ENCODE peak calls at places on chromosome 17, in six cellular contexts. One of them, this sample, is unnamed.

GRCh38 chr17:1455291-1455747 is 713 bp downstream of the CRK start:
- DNase-seq in GM19239: peak
- DNase-seq in lower lobe of right lung: peak
- DNase-seq in LHCN-M2: peak
- DNase-seq in AG08395: peak
- DNase-seq in stimulated activated CD8-positive, alpha-beta memory T cell treated with anti-CD3 and anti-CD28 coated beads, Interleukin-4, amount 100 ng/mL, for 1 hour: peak
- DNase-seq in this sample: peak

GRCh38 chr17:38705523-38705802 is 390 bp downstream of the MLLT6 start:
- DNase-seq in GM19239: peak
- DNase-seq in lower lobe of right lung: peak
- DNase-seq in LHCN-M2: no peak
- DNase-seq in AG08395: no peak
- DNase-seq in stimulated activated CD8-positive, alpha-beta memory T cell treated with anti-CD3 and anti-CD28 coated beads, Interleukin-4, amount 100 ng/mL, for 1 hour: no peak
- DNase-seq in this sample: no peak

GRCh38 chr17:8173056-8173870 is 2.9 kb downstream of the TMEM107 start:
- DNase-seq in GM19239: no peak
- DNase-seq in lower lobe of right lung: peak
- DNase-seq in LHCN-M2: peak
- DNase-seq in AG08395: peak
- DNase-seq in stimulated activated CD8-positive, alpha-beta memory T cell treated with anti-CD3 and anti-CD28 coated beads, Interleukin-4, amount 100 ng/mL, for 1 hour: no peak
- DNase-seq in this sample: peak

GRCh38 chr17:69524854-69525253 is 110.4 kb downstream of the MAP2K6 start:
- DNase-seq in GM19239: no peak
- DNase-seq in lower lobe of right lung: no peak
- DNase-seq in LHCN-M2: no peak
- DNase-seq in AG08395: no peak
- DNase-seq in stimulated activated CD8-positive, alpha-beta memory T cell treated with anti-CD3 and anti-CD28 coated beads, Interleukin-4, amount 100 ng/mL, for 1 hour: no peak
- DNase-seq in this sample: no peak

GRCh38 chr17:81991684-81992513 is 14.5 kb downstream of the ASPSCR1 start:
- DNase-seq in GM19239: no peak
- DNase-seq in lower lobe of right lung: peak
- DNase-seq in LHCN-M2: peak
- DNase-seq in AG08395: peak
- DNase-seq in stimulated activated CD8-positive, alpha-beta memory T cell treated with anti-CD3 and anti-CD28 coated beads, Interleukin-4, amount 100 ng/mL, for 1 hour: no peak
- DNase-seq in this sample: peak

GRCh38 chr17:7651097-7651958 is 602 bp downstream of the ATP1B2 start:
- DNase-seq in GM19239: no peak
- DNase-seq in lower lobe of right lung: no peak
- DNase-seq in LHCN-M2: no peak
- DNase-seq in AG08395: no peak
- DNase-seq in stimulated activated CD8-positive, alpha-beta memory T cell treated with anti-CD3 and anti-CD28 coated beads, Interleukin-4, amount 100 ng/mL, for 1 hour: no peak
- DNase-seq in this sample: no peak

GRCh38 chr17:9958586-9959281 is 53.7 kb upstream of the RCVRN start:
- DNase-seq in GM19239: no peak
- DNase-seq in lower lobe of right lung: no peak
- DNase-seq in LHCN-M2: no peak
- DNase-seq in AG08395: no peak
- DNase-seq in stimulated activated CD8-positive, alpha-beta memory T cell treated with anti-CD3 and anti-CD28 coated beads, Interleukin-4, amount 100 ng/mL, for 1 hour: no peak
- DNase-seq in this sample: no peak

GRCh38 chr17:63834431-63835166 is 7.1 kb upstream of the FTSJ3 start:
- DNase-seq in GM19239: peak
- DNase-seq in lower lobe of right lung: peak
- DNase-seq in LHCN-M2: peak
- DNase-seq in AG08395: peak
- DNase-seq in stimulated activated CD8-positive, alpha-beta memory T cell treated with anti-CD3 and anti-CD28 coated beads, Interleukin-4, amount 100 ng/mL, for 1 hour: no peak
- DNase-seq in this sample: peak

GRCh38 chr17:62778990-62779681 is 29.0 kb downstream of the MARCHF10 start:
- DNase-seq in GM19239: no peak
- DNase-seq in lower lobe of right lung: peak
- DNase-seq in LHCN-M2: peak
- DNase-seq in AG08395: peak
- DNase-seq in stimulated activated CD8-positive, alpha-beta memory T cell treated with anti-CD3 and anti-CD28 coated beads, Interleukin-4, amount 100 ng/mL, for 1 hour: no peak
- DNase-seq in this sample: peak

GRCh38 chr17:74960739-74961342 is 11.7 kb downstream of the HID1 start:
- DNase-seq in GM19239: peak
- DNase-seq in lower lobe of right lung: peak
- DNase-seq in LHCN-M2: no peak
- DNase-seq in AG08395: peak
- DNase-seq in stimulated activated CD8-positive, alpha-beta memory T cell treated with anti-CD3 and anti-CD28 coated beads, Interleukin-4, amount 100 ng/mL, for 1 hour: no peak
- DNase-seq in this sample: no peak

GRCh38 chr17:80101160-80101945 is at the start of gene GAA:
- DNase-seq in GM19239: peak
- DNase-seq in lower lobe of right lung: peak
- DNase-seq in LHCN-M2: peak
- DNase-seq in AG08395: peak
- DNase-seq in stimulated activated CD8-positive, alpha-beta memory T cell treated with anti-CD3 and anti-CD28 coated beads, Interleukin-4, amount 100 ng/mL, for 1 hour: peak
- DNase-seq in this sample: peak

GRCh38 chr17:82960419-82961271 is 118.8 kb upstream of the METRNL start:
- DNase-seq in GM19239: no peak
- DNase-seq in lower lobe of right lung: no peak
- DNase-seq in LHCN-M2: no peak
- DNase-seq in AG08395: no peak
- DNase-seq in stimulated activated CD8-positive, alpha-beta memory T cell treated with anti-CD3 and anti-CD28 coated beads, Interleukin-4, amount 100 ng/mL, for 1 hour: no peak
- DNase-seq in this sample: no peak

GRCh38 chr17:17883801-17884200 is 47.0 kb upstream of the SREBF1 start:
- DNase-seq in GM19239: no peak
- DNase-seq in lower lobe of right lung: no peak
- DNase-seq in LHCN-M2: no peak
- DNase-seq in AG08395: no peak
- DNase-seq in stimulated activated CD8-positive, alpha-beta memory T cell treated with anti-CD3 and anti-CD28 coated beads, Interleukin-4, amount 100 ng/mL, for 1 hour: no peak
- DNase-seq in this sample: no peak

GRCh38 chr17:28982191-28982793 is 23.5 kb downstream of the SEZ6 start:
- DNase-seq in GM19239: peak
- DNase-seq in lower lobe of right lung: no peak
- DNase-seq in LHCN-M2: no peak
- DNase-seq in AG08395: no peak
- DNase-seq in stimulated activated CD8-positive, alpha-beta memory T cell treated with anti-CD3 and anti-CD28 coated beads, Interleukin-4, amount 100 ng/mL, for 1 hour: peak
- DNase-seq in this sample: peak

GRCh38 chr17:33269337-33270060 is 23.6 kb downstream of the ASIC2 start:
- DNase-seq in GM19239: no peak
- DNase-seq in lower lobe of right lung: no peak
- DNase-seq in LHCN-M2: no peak
- DNase-seq in AG08395: no peak
- DNase-seq in stimulated activated CD8-positive, alpha-beta memory T cell treated with anti-CD3 and anti-CD28 coated beads, Interleukin-4, amount 100 ng/mL, for 1 hour: no peak
- DNase-seq in this sample: no peak

GRCh38 chr17:6448473-6448872 is 4.2 kb downstream of the PIMREG start:
- DNase-seq in GM19239: no peak
- DNase-seq in lower lobe of right lung: peak
- DNase-seq in LHCN-M2: no peak
- DNase-seq in AG08395: no peak
- DNase-seq in stimulated activated CD8-positive, alpha-beta memory T cell treated with anti-CD3 and anti-CD28 coated beads, Interleukin-4, amount 100 ng/mL, for 1 hour: no peak
- DNase-seq in this sample: no peak

GRCh38 chr17:31691251-31691905 is 167.7 kb downstream of the COPRS start:
- DNase-seq in GM19239: no peak
- DNase-seq in lower lobe of right lung: no peak
- DNase-seq in LHCN-M2: no peak
- DNase-seq in AG08395: no peak
- DNase-seq in stimulated activated CD8-positive, alpha-beta memory T cell treated with anti-CD3 and anti-CD28 coated beads, Interleukin-4, amount 100 ng/mL, for 1 hour: no peak
- DNase-seq in this sample: no peak

GRCh38 chr17:2943971-2944370 is 119.4 kb downstream of the OR1D5 start:
- DNase-seq in GM19239: no peak
- DNase-seq in lower lobe of right lung: peak
- DNase-seq in LHCN-M2: no peak
- DNase-seq in AG08395: no peak
- DNase-seq in stimulated activated CD8-positive, alpha-beta memory T cell treated with anti-CD3 and anti-CD28 coated beads, Interleukin-4, amount 100 ng/mL, for 1 hour: no peak
- DNase-seq in this sample: no peak

GRCh38 chr17:81651692-81652091 is 4.7 kb downstream of the PDE6G start:
- DNase-seq in GM19239: no peak
- DNase-seq in lower lobe of right lung: no peak
- DNase-seq in LHCN-M2: peak
- DNase-seq in AG08395: peak
- DNase-seq in stimulated activated CD8-positive, alpha-beta memory T cell treated with anti-CD3 and anti-CD28 coated beads, Interleukin-4, amount 100 ng/mL, for 1 hour: no peak
- DNase-seq in this sample: peak

GRCh38 chr17:70021726-70022125 is 53.3 kb upstream of the KCNJ16 start:
- DNase-seq in GM19239: no peak
- DNase-seq in lower lobe of right lung: no peak
- DNase-seq in LHCN-M2: peak
- DNase-seq in AG08395: peak
- DNase-seq in stimulated activated CD8-positive, alpha-beta memory T cell treated with anti-CD3 and anti-CD28 coated beads, Interleukin-4, amount 100 ng/mL, for 1 hour: no peak
- DNase-seq in this sample: no peak

GRCh38 chr17:38349097-38349904 is 2.3 kb upstream of the SOCS7 start:
- DNase-seq in GM19239: peak
- DNase-seq in lower lobe of right lung: peak
- DNase-seq in LHCN-M2: peak
- DNase-seq in AG08395: peak
- DNase-seq in stimulated activated CD8-positive, alpha-beta memory T cell treated with anti-CD3 and anti-CD28 coated beads, Interleukin-4, amount 100 ng/mL, for 1 hour: peak
- DNase-seq in this sample: peak

GRCh38 chr17:1000597-1001490 is 3.9 kb downstream of the TIMM22 start:
- DNase-seq in GM19239: no peak
- DNase-seq in lower lobe of right lung: no peak
- DNase-seq in LHCN-M2: peak
- DNase-seq in AG08395: peak
- DNase-seq in stimulated activated CD8-positive, alpha-beta memory T cell treated with anti-CD3 and anti-CD28 coated beads, Interleukin-4, amount 100 ng/mL, for 1 hour: no peak
- DNase-seq in this sample: no peak

GRCh38 chr17:73998246-73999220 is 204.9 kb upstream of the RPL38 start:
- DNase-seq in GM19239: peak
- DNase-seq in lower lobe of right lung: peak
- DNase-seq in LHCN-M2: no peak
- DNase-seq in AG08395: peak
- DNase-seq in stimulated activated CD8-positive, alpha-beta memory T cell treated with anti-CD3 and anti-CD28 coated beads, Interleukin-4, amount 100 ng/mL, for 1 hour: peak
- DNase-seq in this sample: peak

GRCh38 chr17:76014925-76015261 is 12.2 kb downstream of the EVPL start:
- DNase-seq in GM19239: no peak
- DNase-seq in lower lobe of right lung: no peak
- DNase-seq in LHCN-M2: no peak
- DNase-seq in AG08395: no peak
- DNase-seq in stimulated activated CD8-positive, alpha-beta memory T cell treated with anti-CD3 and anti-CD28 coated beads, Interleukin-4, amount 100 ng/mL, for 1 hour: no peak
- DNase-seq in this sample: no peak

GRCh38 chr17:70938311-70938710 is 769.0 kb downstream of the KCNJ2 start:
- DNase-seq in GM19239: no peak
- DNase-seq in lower lobe of right lung: no peak
- DNase-seq in LHCN-M2: no peak
- DNase-seq in AG08395: no peak
- DNase-seq in stimulated activated CD8-positive, alpha-beta memory T cell treated with anti-CD3 and anti-CD28 coated beads, Interleukin-4, amount 100 ng/mL, for 1 hour: no peak
- DNase-seq in this sample: no peak

GRCh38 chr17:58809564-58809936 is 53.9 kb downstream of the PPM1E start:
- DNase-seq in GM19239: no peak
- DNase-seq in lower lobe of right lung: no peak
- DNase-seq in LHCN-M2: no peak
- DNase-seq in AG08395: no peak
- DNase-seq in stimulated activated CD8-positive, alpha-beta memory T cell treated with anti-CD3 and anti-CD28 coated beads, Interleukin-4, amount 100 ng/mL, for 1 hour: no peak
- DNase-seq in this sample: no peak

GRCh38 chr17:49471769-49472168 is 23.3 kb upstream of the NGFR start:
- DNase-seq in GM19239: no peak
- DNase-seq in lower lobe of right lung: no peak
- DNase-seq in LHCN-M2: no peak
- DNase-seq in AG08395: no peak
- DNase-seq in stimulated activated CD8-positive, alpha-beta memory T cell treated with anti-CD3 and anti-CD28 coated beads, Interleukin-4, amount 100 ng/mL, for 1 hour: no peak
- DNase-seq in this sample: no peak

GRCh38 chr17:4980644-4981216 is 6.7 kb downstream of the CAMTA2 start:
- DNase-seq in GM19239: peak
- DNase-seq in lower lobe of right lung: no peak
- DNase-seq in LHCN-M2: peak
- DNase-seq in AG08395: peak
- DNase-seq in stimulated activated CD8-positive, alpha-beta memory T cell treated with anti-CD3 and anti-CD28 coated beads, Interleukin-4, amount 100 ng/mL, for 1 hour: no peak
- DNase-seq in this sample: peak

GRCh38 chr17:72903522-72903921 is 189.0 kb downstream of the SLC39A11 start:
- DNase-seq in GM19239: no peak
- DNase-seq in lower lobe of right lung: no peak
- DNase-seq in LHCN-M2: no peak
- DNase-seq in AG08395: no peak
- DNase-seq in stimulated activated CD8-positive, alpha-beta memory T cell treated with anti-CD3 and anti-CD28 coated beads, Interleukin-4, amount 100 ng/mL, for 1 hour: no peak
- DNase-seq in this sample: no peak

GRCh38 chr17:1967092-1967662 is 58.0 kb downstream of the RTN4RL1 start:
- DNase-seq in GM19239: no peak
- DNase-seq in lower lobe of right lung: no peak
- DNase-seq in LHCN-M2: no peak
- DNase-seq in AG08395: no peak
- DNase-seq in stimulated activated CD8-positive, alpha-beta memory T cell treated with anti-CD3 and anti-CD28 coated beads, Interleukin-4, amount 100 ng/mL, for 1 hour: no peak
- DNase-seq in this sample: no peak

GRCh38 chr17:78925234-78925633 is at the start of gene TIMP2:
- DNase-seq in GM19239: peak
- DNase-seq in lower lobe of right lung: peak
- DNase-seq in LHCN-M2: peak
- DNase-seq in AG08395: peak
- DNase-seq in stimulated activated CD8-positive, alpha-beta memory T cell treated with anti-CD3 and anti-CD28 coated beads, Interleukin-4, amount 100 ng/mL, for 1 hour: peak
- DNase-seq in this sample: peak

GRCh38 chr17:57391076-57391825 is 134.9 kb downstream of the MSI2 start:
- DNase-seq in GM19239: no peak
- DNase-seq in lower lobe of right lung: no peak
- DNase-seq in LHCN-M2: peak
- DNase-seq in AG08395: no peak
- DNase-seq in stimulated activated CD8-positive, alpha-beta memory T cell treated with anti-CD3 and anti-CD28 coated beads, Interleukin-4, amount 100 ng/mL, for 1 hour: no peak
- DNase-seq in this sample: no peak

GRCh38 chr17:49210158-49211029 is at the start of the genes ABI3 and GNGT2:
- DNase-seq in GM19239: peak
- DNase-seq in lower lobe of right lung: peak
- DNase-seq in LHCN-M2: peak
- DNase-seq in AG08395: peak
- DNase-seq in stimulated activated CD8-positive, alpha-beta memory T cell treated with anti-CD3 and anti-CD28 coated beads, Interleukin-4, amount 100 ng/mL, for 1 hour: no peak
- DNase-seq in this sample: peak

GRCh38 chr17:72682597-72682996 is 409.9 kb downstream of the SLC39A11 start:
- DNase-seq in GM19239: no peak
- DNase-seq in lower lobe of right lung: no peak
- DNase-seq in LHCN-M2: no peak
- DNase-seq in AG08395: no peak
- DNase-seq in stimulated activated CD8-positive, alpha-beta memory T cell treated with anti-CD3 and anti-CD28 coated beads, Interleukin-4, amount 100 ng/mL, for 1 hour: no peak
- DNase-seq in this sample: peak

GRCh38 chr17:57370051-57370581 is 113.8 kb downstream of the MSI2 start:
- DNase-seq in GM19239: peak
- DNase-seq in lower lobe of right lung: no peak
- DNase-seq in LHCN-M2: peak
- DNase-seq in AG08395: peak
- DNase-seq in stimulated activated CD8-positive, alpha-beta memory T cell treated with anti-CD3 and anti-CD28 coated beads, Interleukin-4, amount 100 ng/mL, for 1 hour: no peak
- DNase-seq in this sample: peak

GRCh38 chr17:35161281-35161761 is 13.7 kb downstream of the UNC45B start:
- DNase-seq in GM19239: no peak
- DNase-seq in lower lobe of right lung: no peak
- DNase-seq in LHCN-M2: no peak
- DNase-seq in AG08395: no peak
- DNase-seq in stimulated activated CD8-positive, alpha-beta memory T cell treated with anti-CD3 and anti-CD28 coated beads, Interleukin-4, amount 100 ng/mL, for 1 hour: no peak
- DNase-seq in this sample: no peak

GRCh38 chr17:35730400-35731005 is 936 bp upstream of the RASL10B start:
- DNase-seq in GM19239: no peak
- DNase-seq in lower lobe of right lung: no peak
- DNase-seq in LHCN-M2: no peak
- DNase-seq in AG08395: no peak
- DNase-seq in stimulated activated CD8-positive, alpha-beta memory T cell treated with anti-CD3 and anti-CD28 coated beads, Interleukin-4, amount 100 ng/mL, for 1 hour: no peak
- DNase-seq in this sample: no peak

GRCh38 chr17:34341916-34342315 is 14.4 kb upstream of the CCL13 start:
- DNase-seq in GM19239: no peak
- DNase-seq in lower lobe of right lung: no peak
- DNase-seq in LHCN-M2: no peak
- DNase-seq in AG08395: no peak
- DNase-seq in stimulated activated CD8-positive, alpha-beta memory T cell treated with anti-CD3 and anti-CD28 coated beads, Interleukin-4, amount 100 ng/mL, for 1 hour: no peak
- DNase-seq in this sample: no peak

GRCh38 chr17:29747660-29748059 is 124.9 kb upstream of the CORO6 start:
- DNase-seq in GM19239: no peak
- DNase-seq in lower lobe of right lung: no peak
- DNase-seq in LHCN-M2: no peak
- DNase-seq in AG08395: no peak
- DNase-seq in stimulated activated CD8-positive, alpha-beta memory T cell treated with anti-CD3 and anti-CD28 coated beads, Interleukin-4, amount 100 ng/mL, for 1 hour: no peak
- DNase-seq in this sample: no peak